ENCODE peak calls at places on chromosomes 2 and 18, in five cellular contexts. O is HCT116, N is SK-N-SH, V is K562, A is HepG2. M is an unnamed sample.

GRCh38 chr2:54614815-54615214 is 108.6 kb upstream of the EML6 start:
- DNase-seq in O (no peak), N (no peak), V (no peak), A (no peak), M (no peak)

GRCh38 chr2:219444566-219445091 is 10.0 kb downstream of the SPEG start:
- DNase-seq in O (no peak), N (no peak), V (no peak), A (no peak), M (no peak)

GRCh38 chr2:42052702-42053481 is 5.1 kb downstream of the PKDCC start:
- DNase-seq in O (no peak), N (no peak), V (peak; percentile 31), A (no peak), M (no peak)

GRCh38 chr2:99928472-99929053 is 213.8 kb downstream of the AFF3 start:
- DNase-seq in O (no peak), N (no peak), V (no peak), A (no peak), M (no peak)

GRCh38 chr2:194383404-194383803 is 1273.6 kb upstream of the SLC39A10 start:
- DNase-seq in O (peak; percentile 12), N (no peak), V (no peak), A (no peak), M (no peak)

GRCh38 chr18:21452808-21453511 is 147.5 kb downstream of the ESCO1 start:
- DNase-seq in O (no peak), N (peak; percentile 9), V (no peak), A (no peak), M (no peak)

GRCh38 chr2:143835481-143835880 is 684.4 kb downstream of the ZEB2 start:
- DNase-seq in O (no peak), N (no peak), V (no peak), A (no peak), M (no peak)

GRCh38 chr2:216653931-216654365 is 20.7 kb downstream of the IGFBP2 start:
- DNase-seq in O (no peak), N (no peak), V (no peak), A (peak; percentile 59), M (no peak)

GRCh38 chr2:16553222-16553621 is 112.4 kb downstream of the CYRIA start:
- DNase-seq in O (peak; percentile 32), N (peak; percentile 28), V (peak; percentile 48), A (peak; percentile 40), M (no peak)

GRCh38 chr2:219402665-219403515 is 15.2 kb upstream of the DNPEP start:
- DNase-seq in O (peak; percentile 79), N (peak; percentile 87), V (peak; percentile 81), A (peak; percentile 67), M (no peak)

GRCh38 chr18:59141294-59142068 is 1.8 kb downstream of the SEC11C start:
- DNase-seq in O (no peak), N (no peak), V (no peak), A (peak; percentile 97), M (no peak)

GRCh38 chr2:115609978-115610377 is 1167.5 kb downstream of the DPP10 start:
- DNase-seq in O (no peak), N (no peak), V (no peak), A (no peak), M (no peak)

GRCh38 chr2:61763605-61764034 is 90.2 kb downstream of the FAM161A start:
- DNase-seq in O (peak; percentile 85), N (peak; percentile 77), V (peak; percentile 87), A (peak; percentile 45), M (no peak)

GRCh38 chr2:199457147-199458016 is at the start of gene SATB2:
- DNase-seq in O (peak; percentile 65), N (peak; percentile 47), V (peak; percentile 82), A (no peak), M (no peak)

GRCh38 chr2:234500394-234501006 is 3.6 kb upstream of the ARL4C start:
- DNase-seq in O (peak; percentile 49), N (peak; percentile 61), V (peak; percentile 23), A (peak; percentile 66), M (peak; percentile 53)

GRCh38 chr2:21096458-21096857 is 27.3 kb upstream of the TDRD15 start:
- DNase-seq in O (no peak), N (no peak), V (no peak), A (peak; percentile 89), M (no peak)

GRCh38 chr18:37393221-37393828 is 172.3 kb downstream of the CELF4 start:
- DNase-seq in O (no peak), N (peak; percentile 68), V (no peak), A (no peak), M (no peak)
- TF ChIP-seq ZBTB33 in O (no peak), N (no peak), V (no peak), A (no peak), M (no peak)

DNA sequence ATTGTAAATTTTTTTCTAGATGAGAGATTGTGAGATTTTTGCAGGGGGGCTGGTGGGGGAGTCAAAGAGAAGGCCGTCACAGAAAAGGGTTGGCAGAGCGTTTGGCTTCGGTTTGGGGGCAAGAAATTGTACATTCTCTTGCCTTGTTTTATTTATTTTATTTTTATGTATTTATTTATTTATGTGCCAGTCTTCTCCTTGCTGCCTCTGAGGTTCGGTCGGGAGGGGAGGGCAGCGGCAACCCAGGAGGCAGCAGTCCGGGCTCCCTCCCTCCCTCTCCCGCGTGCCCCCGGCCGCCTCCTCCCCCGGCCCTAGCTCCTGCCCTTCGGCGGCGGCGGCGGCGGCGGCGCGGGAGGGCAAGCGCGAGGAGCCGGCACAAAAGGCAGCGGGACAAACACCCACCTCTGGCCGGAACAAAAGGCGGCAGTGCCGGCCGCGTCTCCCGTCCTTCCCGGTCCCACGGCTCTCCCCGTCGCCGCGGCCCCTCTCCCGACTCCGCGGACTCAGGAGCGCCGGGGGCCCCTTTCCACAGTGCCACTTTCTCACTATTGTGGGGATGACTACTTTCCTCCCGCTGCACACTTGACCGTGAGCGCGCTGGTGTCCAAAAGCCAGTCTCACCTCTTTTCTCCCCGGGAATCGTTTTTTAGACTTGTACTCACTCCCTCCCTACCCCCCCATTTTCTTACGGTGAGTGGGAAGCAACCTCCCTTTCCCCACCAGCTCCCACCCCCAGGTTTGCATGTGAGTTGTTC is 1.2 kb downstream of the BCL11A start:
- DNase-seq in O (no peak), N (peak; percentile 54), V (no peak), A (no peak), M (no peak)
- TF ChIP-seq ZBTB33 in O (no peak), N (no peak), V (no peak), A (no peak), M (no peak)

GRCh38 chr18:44601447-44601846 is 79.2 kb upstream of the SETBP1 start:
- DNase-seq in O (no peak), N (no peak), V (no peak), A (no peak), M (no peak)
- TF ChIP-seq ZBTB33 in O (no peak), N (no peak), V (no peak), A (no peak), M (no peak)

GRCh38 chr18:62880673-62881364 is 165.5 kb downstream of the PHLPP1 start:
- DNase-seq in O (no peak), N (no peak), V (no peak), A (no peak), M (no peak)
- TF ChIP-seq ZBTB33 in O (no peak), N (no peak), V (no peak), A (no peak), M (no peak)

GRCh38 chr2:157185828-157186227 is 71.7 kb upstream of the GALNT5 start:
- DNase-seq in O (no peak), N (no peak), V (no peak), A (no peak), M (no peak)

GRCh38 chr2:157184161-157184910 is 73.2 kb upstream of the GALNT5 start:
- DNase-seq in O (no peak), N (no peak), V (no peak), A (no peak), M (no peak)

GRCh38 chr2:157182204-157182709 is 75.2 kb upstream of the GALNT5 start:
- DNase-seq in O (no peak), N (no peak), V (peak; percentile 64), A (no peak), M (no peak)

GRCh38 chr2:157181234-157181633 is 76.3 kb upstream of the GALNT5 start:
- DNase-seq in O (no peak), N (no peak), V (no peak), A (no peak), M (no peak)

GRCh38 chr2:157182834-157183396 is 74.6 kb upstream of the GALNT5 start:
- DNase-seq in O (no peak), N (no peak), V (peak; percentile 32), A (no peak), M (no peak)
- TF ChIP-seq ZBTB33 in O (no peak), N (no peak), V (no peak), A (no peak), M (no peak)

GRCh38 chr2:27714851-27715291 is 51.2 kb downstream of the SLC4A1AP start:
- DNase-seq in O (no peak), N (no peak), V (no peak), A (no peak), M (no peak)

GRCh38 chr2:27716301-27717069 is 52.8 kb downstream of the SLC4A1AP start:
- DNase-seq in O (no peak), N (no peak), V (no peak), A (no peak), M (no peak)

GRCh38 chr2:27714053-27714452 is 50.4 kb downstream of the SLC4A1AP start:
- DNase-seq in O (no peak), N (no peak), V (no peak), A (no peak), M (no peak)

GRCh38 chr2:27717070-27717453 is 53.4 kb downstream of the SLC4A1AP start:
- DNase-seq in O (no peak), N (peak; percentile 65), V (peak; percentile 26), A (no peak), M (no peak)

DNA sequence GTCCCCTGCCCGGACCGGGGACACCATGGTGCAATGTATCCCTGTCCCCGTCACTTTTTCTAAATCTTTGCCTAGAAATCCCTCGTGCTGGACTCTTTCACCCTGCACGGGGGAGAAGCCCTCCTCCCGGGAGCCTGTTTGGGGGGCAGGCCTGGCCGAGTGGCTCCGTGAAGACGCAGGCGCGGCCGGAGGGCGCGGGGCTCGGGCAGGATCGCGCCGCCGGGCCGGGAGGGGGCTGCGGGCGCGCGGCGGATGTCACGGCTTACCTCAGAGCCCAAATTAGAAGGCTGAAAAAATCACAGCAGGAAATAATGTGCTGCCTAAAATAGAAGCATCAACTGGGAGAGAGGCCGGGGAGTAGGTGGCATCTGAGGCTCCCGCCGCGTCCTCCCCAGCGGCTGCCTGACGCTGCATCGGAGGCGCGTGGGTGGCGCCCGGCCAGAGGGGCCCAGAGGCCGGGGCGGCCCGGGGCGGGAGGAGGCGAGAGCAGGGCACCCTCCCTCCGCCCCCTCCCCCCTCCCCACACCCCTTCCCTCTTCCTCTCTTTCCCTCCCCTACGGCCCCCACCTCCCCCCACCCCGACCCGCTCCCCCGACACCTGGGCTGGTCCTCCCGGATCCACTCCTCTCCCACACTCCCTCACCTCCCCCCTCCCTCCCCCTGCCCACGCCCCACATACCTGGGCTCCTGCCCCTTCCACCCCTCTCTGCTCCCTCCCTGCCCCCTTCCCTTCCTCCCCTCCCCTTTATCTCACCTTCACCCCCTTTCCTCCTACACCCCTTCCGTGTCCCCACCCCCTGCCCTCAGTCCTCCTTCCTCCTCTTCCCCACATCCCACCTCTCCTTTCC is 51.9 kb downstream of the SLC4A1AP start:
- DNase-seq in O (no peak), N (peak; percentile 93), V (no peak), A (no peak), M (no peak)
- TF ChIP-seq ZBTB33 in O (no peak), N (no peak), V (no peak), A (no peak), M (no peak)